ENCODE peak calls at places on chromosomes 11 and 22, in five cellular contexts. T, P, S, L and W are unnamed samples.

GRCh38 chr11:106943089-106943488 is 75.2 kb downstream of the GUCY1A2 start:
- DNase-seq in T (no peak), P (no peak), S (no peak), L (no peak), W (no peak)

GRCh38 chr11:130801287-130802146 is 114.8 kb downstream of the SNX19 start:
- DNase-seq in T (no peak), P (no peak), S (no peak), L (peak; percentile 93), W (no peak)

GRCh38 chr22:31106001-31106571 is 1.3 kb downstream of the SELENOM start:
- DNase-seq in T (no peak), P (peak; percentile 40), S (peak; percentile 19), L (no peak), W (peak; percentile 7)

GRCh38 chr11:93903989-93904388 is 53.6 kb upstream of the VSTM5 start:
- DNase-seq in T (no peak), P (no peak), S (peak; percentile 4), L (no peak), W (no peak)

GRCh38 chr11:69683764-69684333 is 8.7 kb upstream of the LTO1 start:
- DNase-seq in T (peak; percentile 72), P (no peak), S (peak; percentile 64), L (no peak), W (no peak)

GRCh38 chr11:43282607-43283440 is 29.0 kb upstream of the API5 start:
- DNase-seq in T (peak; percentile 76), P (no peak), S (peak; percentile 40), L (no peak), W (peak; percentile 67)

GRCh38 chr11:65557280-65558001 is 718 bp downstream of the LTBP3 start:
- DNase-seq in T (no peak), P (no peak), S (peak; percentile 48), L (no peak), W (no peak)

GRCh38 chr11:85495918-85496317 is 131.2 kb downstream of the DLG2 start:
- DNase-seq in T (no peak), P (no peak), S (no peak), L (no peak), W (no peak)

GRCh38 chr11:128575174-128575955 is 12.0 kb downstream of the ETS1 start:
- DNase-seq in T (no peak), P (no peak), S (no peak), L (no peak), W (no peak)

GRCh38 chr11:45791524-45791923 is 13.4 kb upstream of the SLC35C1 start:
- DNase-seq in T (no peak), P (no peak), S (no peak), L (no peak), W (no peak)

GRCh38 chr22:28064941-28065340 is 145.9 kb upstream of the PITPNB start:
- DNase-seq in T (no peak), P (no peak), S (no peak), L (peak; percentile 16), W (no peak)

GRCh38 chr11:93521086-93521485 is 22.1 kb downstream of the SMCO4 start:
- DNase-seq in T (no peak), P (no peak), S (no peak), L (no peak), W (no peak)

GRCh38 chr11:123357353-123357989 is 72.6 kb upstream of the GRAMD1B start:
- DNase-seq in T (no peak), P (no peak), S (no peak), L (no peak), W (no peak)

GRCh38 chr22:31055322-31056159 is 25.6 kb upstream of the SMTN start:
- DNase-seq in T (peak; percentile 95), P (peak; percentile 73), S (peak; percentile 98), L (peak; percentile 98), W (peak; percentile 97)

DNA sequence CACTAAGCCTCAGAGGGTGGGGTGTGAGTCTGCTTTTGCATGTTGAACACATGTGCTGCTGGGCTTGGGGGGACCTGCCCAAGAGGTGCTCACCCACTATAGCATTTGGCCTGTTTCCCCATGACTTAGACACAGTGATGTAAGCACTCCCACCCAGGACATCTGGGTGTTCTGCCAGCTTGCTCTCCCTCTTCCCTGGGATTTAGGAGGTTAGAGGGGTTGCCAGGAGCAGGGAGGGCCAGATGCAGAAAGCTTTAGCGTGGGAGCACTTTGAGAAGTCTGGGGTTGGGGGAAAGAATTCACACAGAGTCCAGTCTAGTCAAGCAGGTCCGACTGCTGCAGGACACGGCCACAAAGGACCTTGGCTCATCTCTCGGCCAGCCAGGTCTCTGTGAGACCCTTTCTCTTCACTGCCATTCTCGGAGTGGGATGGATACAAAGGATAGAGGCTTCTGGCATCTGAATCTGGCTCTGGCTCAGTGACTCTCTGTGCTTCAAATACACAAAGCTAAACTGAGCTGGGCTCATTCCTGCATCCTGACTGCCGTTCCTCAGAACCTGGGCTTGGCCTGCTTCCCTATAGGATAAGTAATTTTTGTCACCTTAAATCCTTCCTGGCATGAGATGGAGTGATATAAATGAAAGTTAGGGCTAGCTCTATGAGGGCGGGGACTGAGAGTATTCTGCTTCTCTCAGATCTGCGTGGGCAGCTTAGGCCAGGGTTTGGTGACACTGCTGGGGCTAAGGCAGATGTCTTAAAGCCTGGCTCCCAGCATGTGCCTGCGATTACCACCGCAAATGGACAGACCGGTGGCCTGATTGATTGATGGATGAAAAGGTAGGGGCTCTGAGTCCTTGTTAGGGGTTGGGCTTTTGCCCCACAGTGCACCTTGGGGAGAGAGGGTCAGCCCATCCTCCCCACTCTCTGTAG is 14.5 kb downstream of the USP2 start:
- DNase-seq in T (peak; percentile 51), P (no peak), S (no peak), L (no peak), W (no peak)
- H3K27ac ChIP-seq in T (no peak overlapping the region), P (peak overlapping the region; percentile 70), S (no peak overlapping the region), L (no peak overlapping the region), W (no peak overlapping the region)

GRCh38 chr11:68028802-68029475 is 1.5 kb upstream of the NDUFS8 start:
- DNase-seq in T (no peak), P (no peak), S (peak; percentile 40), L (no peak), W (peak; percentile 46)
- H3K27ac ChIP-seq in T (no peak overlapping the region), P (no peak overlapping the region), S (peak overlapping the region; percentile 98), L (peak overlapping the region; percentile 93), W (no peak overlapping the region)

DNA sequence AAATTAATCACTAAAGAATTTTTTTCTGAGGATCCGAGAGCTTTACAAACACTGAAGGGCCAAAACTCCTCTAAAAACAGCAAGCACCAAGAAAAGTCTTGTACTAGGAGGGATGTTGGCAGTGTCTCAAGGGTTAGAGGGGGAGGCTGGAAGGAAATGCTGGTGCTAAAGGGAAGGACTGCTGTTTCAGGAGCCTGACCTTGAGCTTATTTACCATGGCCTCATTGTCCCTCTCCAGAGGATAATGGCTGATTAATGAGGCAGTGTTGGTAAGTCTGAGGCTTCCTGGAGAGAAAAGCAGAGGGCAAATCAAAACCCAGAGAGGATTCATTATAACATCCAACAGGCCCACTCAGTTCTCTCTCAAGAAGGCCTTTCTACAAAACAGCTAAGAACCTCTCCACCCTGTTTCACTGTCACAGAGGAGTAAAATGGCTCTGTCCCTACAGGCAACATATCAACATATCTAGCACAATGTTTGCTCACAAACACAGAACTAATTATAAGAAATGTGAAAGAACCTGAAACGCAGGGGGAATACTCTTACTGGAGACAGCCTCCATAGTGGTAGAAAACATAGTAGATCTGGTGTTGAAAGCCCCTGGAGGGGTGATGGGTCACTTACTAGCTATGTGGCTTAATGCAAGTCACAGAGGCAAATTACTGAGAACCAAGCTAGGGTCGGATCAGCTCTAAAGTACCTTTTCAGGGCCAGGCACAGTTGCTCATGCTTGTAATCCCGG is 31.5 kb downstream of the NUMA1 start:
- DNase-seq in T (no peak), P (no peak), S (no peak), L (no peak), W (peak; percentile 98)
- H3K27ac ChIP-seq in T (no peak overlapping the region), P (no peak overlapping the region), S (no peak overlapping the region), L (no peak overlapping the region), W (no peak overlapping the region)

DNA sequence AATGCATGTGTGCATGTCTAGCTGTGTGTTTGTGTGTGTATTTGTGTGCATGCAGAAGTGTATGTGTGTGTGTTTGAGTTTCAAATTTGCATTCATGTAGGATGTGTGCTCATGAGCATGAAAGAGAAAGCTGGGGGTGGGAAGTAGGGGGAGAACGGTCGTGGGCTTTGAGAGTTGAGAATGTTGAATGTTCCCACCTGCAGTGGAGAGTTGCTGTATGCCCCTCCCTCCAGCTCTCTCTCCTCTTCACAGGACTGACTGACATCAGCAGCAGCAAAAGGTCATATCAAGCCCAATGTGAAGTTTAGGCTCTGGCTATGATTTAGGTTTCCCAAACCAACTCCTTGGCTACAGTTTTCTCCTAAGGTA is 63.8 kb upstream of the RRAS2 start:
- DNase-seq in T (no peak), P (no peak), S (no peak), L (no peak), W (no peak)
- H3K27ac ChIP-seq in T (peak overlapping the region; percentile 38), P (no peak overlapping the region), S (peak overlapping the region; percentile 85), L (peak overlapping the region; percentile 79), W (peak overlapping the region; percentile 9)

GRCh38 chr11:77300695-77301094 is 791 bp downstream of the GDPD4 start:
- DNase-seq in T (no peak), P (no peak), S (peak; percentile 13), L (no peak), W (no peak)

GRCh38 chr11:77299528-77299993 is 1.9 kb downstream of the GDPD4 start:
- DNase-seq in T (no peak), P (no peak), S (peak; percentile 72), L (peak; percentile 24), W (no peak)

GRCh38 chr11:77301510-77301909 is at the start of gene GDPD4:
- DNase-seq in T (no peak), P (no peak), S (no peak), L (no peak), W (no peak)

GRCh38 chr11:77303328-77303727 is 1.8 kb upstream of the GDPD4 start:
- DNase-seq in T (no peak), P (no peak), S (no peak), L (no peak), W (no peak)

GRCh38 chr11:77302752-77303151 is 1.3 kb upstream of the GDPD4 start:
- DNase-seq in T (no peak), P (no peak), S (no peak), L (no peak), W (no peak)
- H3K27ac ChIP-seq in T (no peak overlapping the region), P (no peak overlapping the region), S (no peak overlapping the region), L (no peak overlapping the region), W (no peak overlapping the region)

GRCh38 chr22:39908737-39909136 is 7.9 kb downstream of the GRAP2 start:
- DNase-seq in T (no peak), P (no peak), S (no peak), L (peak; percentile 4), W (no peak)
- H3K27ac ChIP-seq in T (no peak overlapping the region), P (no peak overlapping the region), S (no peak overlapping the region), L (no peak overlapping the region), W (no peak overlapping the region)